ENCODE peak calls at places on chromosomes 16 and 17, in ten cellular contexts. O, S, J, W, U, C, V, R, F and K are unnamed samples. For H3K27me3, the result is how much of the 10 kb centered on the place peaks cover.

GRCh38 chr17:18966831-18967624 is 15.1 kb downstream of the SLC5A10 start:
- DNase-seq in O (no peak), S (peak), J (no peak), W (no peak), U (no peak), C (no peak), V (peak), R (no peak), F (no peak), K (no peak)

GRCh38 chr16:74896389-74897370 is 88.2 kb downstream of the WDR59 start:
- DNase-seq in O (peak), S (peak), J (no peak), W (no peak), U (no peak), C (peak), V (no peak), R (no peak), F (no peak), K (no peak)

GRCh38 chr17:73652886-73653480 is 8.7 kb upstream of the SDK2 start:
- DNase-seq in O (no peak), S (no peak), J (no peak), W (no peak), U (no peak), C (no peak), V (no peak), R (no peak), F (no peak), K (no peak)

GRCh38 chr17:50883850-50884291 is 17.7 kb upstream of the TOB1 start:
- DNase-seq in O (no peak), S (no peak), J (peak), W (no peak), U (no peak), C (no peak), V (peak), R (peak), F (no peak), K (no peak)

GRCh38 chr17:47829870-47830269 is 1.5 kb downstream of the MRPL10 start:
- DNase-seq in O (no peak), S (no peak), J (no peak), W (no peak), U (no peak), C (no peak), V (no peak), R (no peak), F (no peak), K (no peak)

GRCh38 chr16:88985521-88985920 is 8.5 kb upstream of the CBFA2T3 start:
- DNase-seq in O (no peak), S (no peak), J (no peak), W (no peak), U (no peak), C (no peak), V (no peak), R (no peak), F (no peak), K (peak)

GRCh38 chr16:83802135-83802534 is 5.6 kb upstream of the HSBP1 start:
- DNase-seq in O (peak), S (peak), J (no peak), W (no peak), U (no peak), C (no peak), V (no peak), R (no peak), F (no peak), K (no peak)

GRCh38 chr16:67672739-67673662 is 6.4 kb downstream of the C16orf86 start:
- DNase-seq in O (peak), S (peak), J (peak), W (peak), U (no peak), C (peak), V (peak), R (peak), F (peak), K (peak)

GRCh38 chr16:10040136-10041080 is 141.8 kb downstream of the GRIN2A start:
- DNase-seq in O (no peak), S (no peak), J (no peak), W (no peak), U (no peak), C (no peak), V (no peak), R (no peak), F (no peak), K (no peak)

GRCh38 chr17:37849617-37849972 is 74.6 kb upstream of the TBC1D3K start:
- DNase-seq in O (no peak), S (no peak), J (no peak), W (no peak), U (no peak), C (no peak), V (no peak), R (no peak), F (no peak), K (no peak)

GRCh38 chr16:30356401-30357084 is 1.4 kb upstream of the CD2BP2 start:
- DNase-seq in O (no peak), S (no peak), J (no peak), W (no peak), U (no peak), C (peak), V (no peak), R (no peak), F (no peak), K (no peak)

GRCh38 chr17:5919104-5919503 is 151.1 kb upstream of the WSCD1 start:
- DNase-seq in O (no peak), S (no peak), J (no peak), W (no peak), U (no peak), C (no peak), V (no peak), R (no peak), F (no peak), K (no peak)

GRCh38 chr17:8057691-8058114 is 18.8 kb downstream of the ALOX15B start:
- DNase-seq in O (peak), S (peak), J (peak), W (no peak), U (peak), C (peak), V (peak), R (peak), F (no peak), K (no peak)

GRCh38 chr16:56295059-56295673 is 103.9 kb downstream of the GNAO1 start:
- DNase-seq in O (no peak), S (peak), J (no peak), W (no peak), U (no peak), C (no peak), V (no peak), R (no peak), F (no peak), K (no peak)
- H3K27ac ChIP-seq in O (no peak), S (peak), J (no peak), W (no peak), U (no peak), C (no peak), V (no peak), R (no peak), F (no peak), K (peak)

GRCh38 chr16:7509919-7510705 is 177.5 kb downstream of the RBFOX1 start:
- DNase-seq in O (no peak), S (no peak), J (no peak), W (no peak), U (no peak), C (no peak), V (no peak), R (no peak), F (no peak), K (no peak)

GRCh38 chr16:7512503-7512902 is 179.9 kb downstream of the RBFOX1 start:
- DNase-seq in O (no peak), S (no peak), J (no peak), W (no peak), U (no peak), C (no peak), V (no peak), R (no peak), F (no peak), K (no peak)

GRCh38 chr16:7515543-7515942 is 182.9 kb downstream of the RBFOX1 start:
- DNase-seq in O (no peak), S (no peak), J (no peak), W (no peak), U (no peak), C (no peak), V (no peak), R (no peak), F (no peak), K (no peak)

GRCh38 chr16:7511549-7512260 is 179.1 kb downstream of the RBFOX1 start:
- DNase-seq in O (no peak), S (no peak), J (no peak), W (no peak), U (no peak), C (no peak), V (no peak), R (no peak), F (no peak), K (no peak)

DNA sequence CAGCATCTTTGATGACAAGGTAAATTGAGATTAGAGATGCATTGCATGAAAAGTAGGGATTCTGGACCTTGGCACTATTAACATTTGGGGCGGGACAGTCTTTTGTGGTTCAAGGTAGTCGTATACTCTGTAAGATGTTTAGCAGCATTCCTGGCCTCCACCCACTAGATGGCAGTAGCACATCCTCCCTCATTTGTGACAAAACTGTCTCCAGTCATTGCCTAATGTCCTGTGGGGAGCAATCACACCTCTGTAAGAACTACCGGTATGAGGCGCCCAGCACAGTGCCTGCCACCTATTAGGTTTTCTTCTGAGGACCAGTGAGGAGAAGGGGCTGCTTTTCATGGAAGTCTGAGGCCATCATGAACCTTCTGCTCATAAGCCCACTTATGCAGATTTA is 180.8 kb downstream of the RBFOX1 start:
- DNase-seq in O (no peak), S (no peak), J (peak), W (no peak), U (no peak), C (no peak), V (no peak), R (no peak), F (no peak), K (no peak)
- TF ChIP-seq CTCF in O (peak), S (no peak), J (no peak), W (no peak), U (peak), C (no peak), V (no peak), R (no peak), F (peak), K (peak)

GRCh38 chr16:50467943-50468748 is 80.0 kb upstream of the NKD1 start:
- DNase-seq in O (peak), S (no peak), J (no peak), W (peak), U (peak), C (peak), V (peak), R (peak), F (peak), K (no peak)

GRCh38 chr16:50467559-50467942 is 80.6 kb upstream of the NKD1 start:
- DNase-seq in O (no peak), S (no peak), J (no peak), W (no peak), U (peak), C (no peak), V (no peak), R (no peak), F (no peak), K (no peak)

GRCh38 chr16:50463581-50464324 is 84.4 kb upstream of the NKD1 start:
- DNase-seq in O (no peak), S (no peak), J (no peak), W (no peak), U (peak), C (no peak), V (peak), R (no peak), F (no peak), K (no peak)

GRCh38 chr16:50464325-50465290 is 83.6 kb upstream of the NKD1 start:
- DNase-seq in O (no peak), S (no peak), J (no peak), W (no peak), U (peak), C (no peak), V (no peak), R (no peak), F (no peak), K (no peak)

GRCh38 chr16:50466170-50466569 is 82.0 kb upstream of the NKD1 start:
- DNase-seq in O (no peak), S (no peak), J (no peak), W (no peak), U (peak), C (no peak), V (no peak), R (no peak), F (no peak), K (no peak)
- H3K27me3 ChIP-seq in O (under half), S (under half), J (under half), W (under half), U (under half), C (under half), V (under half), R (under half), F (under half), K (half or more)

DNA sequence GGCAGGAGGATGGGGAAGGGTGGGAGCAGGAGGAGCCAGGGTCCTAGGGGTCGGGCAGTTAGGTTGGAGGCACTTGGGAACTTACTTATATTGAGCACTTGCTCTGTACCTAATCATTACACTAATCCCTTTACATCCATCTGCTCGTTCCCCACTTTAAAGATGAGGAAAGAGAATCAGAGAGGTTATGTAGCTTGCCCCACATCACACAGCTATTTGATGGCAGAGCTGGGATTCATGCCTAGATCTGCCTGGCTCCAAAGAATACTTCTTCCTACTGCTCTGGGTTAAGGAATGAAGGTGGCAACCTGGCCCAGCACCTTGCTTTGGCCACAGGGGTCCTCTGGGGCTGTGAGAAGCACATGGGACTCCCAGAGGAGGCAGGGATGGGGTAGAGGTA is 13.2 kb downstream of the SLC4A1 start:
- DNase-seq in O (no peak), S (no peak), J (no peak), W (no peak), U (no peak), C (no peak), V (no peak), R (no peak), F (no peak), K (no peak)
- H3K27ac ChIP-seq in O (no peak), S (no peak), J (no peak), W (no peak), U (no peak), C (no peak), V (no peak), R (no peak), F (no peak), K (no peak)

GRCh38 chr17:39671651-39672521 is 3.6 kb downstream of the PNMT start:
- DNase-seq in O (peak), S (peak), J (peak), W (no peak), U (peak), C (peak), V (peak), R (peak), F (no peak), K (peak)
- TF ChIP-seq CTCF in O (peak), S (peak), J (no peak), W (peak), U (peak), C (peak), V (no peak), R (peak), F (peak), K (peak)

GRCh38 chr16:8590161-8590688 is at the start of gene TMEM114:
- DNase-seq in O (no peak), S (no peak), J (no peak), W (no peak), U (no peak), C (no peak), V (no peak), R (no peak), F (peak), K (no peak)

GRCh38 chr16:8588703-8589292 is 1.5 kb downstream of the TMEM114 start:
- DNase-seq in O (no peak), S (no peak), J (no peak), W (no peak), U (no peak), C (no peak), V (no peak), R (no peak), F (no peak), K (no peak)

GRCh38 chr16:8591451-8591850 is 1.1 kb upstream of the TMEM114 start:
- DNase-seq in O (no peak), S (no peak), J (no peak), W (no peak), U (no peak), C (no peak), V (no peak), R (no peak), F (no peak), K (no peak)

GRCh38 chr16:8590811-8591210 is 500 bp upstream of the TMEM114 start:
- DNase-seq in O (no peak), S (no peak), J (no peak), W (no peak), U (no peak), C (no peak), V (no peak), R (no peak), F (no peak), K (no peak)

DNA sequence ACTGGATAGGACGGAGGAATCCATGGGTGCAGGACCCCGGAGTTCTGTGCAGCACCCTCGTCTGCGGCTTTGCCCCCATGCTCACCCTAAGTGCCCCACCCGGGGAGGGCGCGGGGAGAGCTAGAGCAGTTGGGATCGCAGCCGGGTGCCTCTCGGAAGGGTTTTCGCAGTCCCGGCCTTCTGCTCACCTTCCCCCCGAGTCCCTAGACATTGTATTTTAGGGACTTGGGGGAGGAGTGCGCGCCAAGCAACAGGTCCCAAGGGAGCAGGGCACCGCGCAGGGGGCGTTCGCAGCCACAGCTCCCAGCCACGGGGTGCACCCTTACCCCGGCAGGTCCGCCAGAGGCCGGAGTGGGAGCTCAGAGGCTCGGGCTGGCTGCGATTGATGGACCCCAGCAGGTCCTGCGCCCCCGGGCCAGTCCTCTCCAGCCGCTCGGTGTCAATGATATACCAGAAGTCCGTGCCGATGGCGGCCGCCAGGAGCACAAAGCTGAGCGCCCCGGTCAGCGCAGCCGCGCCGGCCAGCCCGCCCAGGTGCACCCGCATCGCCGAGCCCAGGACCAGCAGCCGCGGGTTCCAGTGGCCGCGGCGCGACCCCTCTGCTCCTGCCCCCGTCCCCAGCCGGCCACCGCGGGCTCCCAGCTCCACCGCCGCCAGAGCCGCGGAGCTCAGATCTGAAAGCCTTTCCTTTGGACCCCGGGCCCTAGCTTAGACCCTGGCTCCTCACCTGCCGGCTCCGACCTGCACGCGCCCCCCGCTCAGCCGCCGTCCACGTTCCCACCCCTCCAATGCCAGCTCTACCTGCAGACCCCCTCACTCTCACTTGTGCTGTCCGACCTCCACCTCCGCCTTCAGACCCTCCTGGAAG is 784 bp downstream of the TMEM114 start:
- DNase-seq in O (no peak), S (no peak), J (no peak), W (no peak), U (no peak), C (no peak), V (no peak), R (peak), F (peak), K (no peak)
- H3K27me3 ChIP-seq in O (under half), S (under half), J (under half), W (under half), U (under half), C (under half), V (under half), R (under half), F (under half), K (half or more)

GRCh38 chr16:76385831-76386230 is 108.6 kb downstream of the CNTNAP4 start:
- DNase-seq in O (no peak), S (no peak), J (no peak), W (no peak), U (no peak), C (no peak), V (no peak), R (no peak), F (no peak), K (no peak)
- H3K27ac ChIP-seq in O (no peak), S (no peak), J (no peak), W (no peak), U (no peak), C (no peak), V (no peak), R (no peak), F (no peak), K (no peak)

GRCh38 chr17:67559381-67559966 is 158.3 kb upstream of the NOL11 start:
- DNase-seq in O (no peak), S (no peak), J (no peak), W (no peak), U (no peak), C (no peak), V (no peak), R (no peak), F (no peak), K (no peak)
- TF ChIP-seq CTCF in O (peak), S (no peak), J (no peak), W (no peak), U (peak), C (no peak), V (no peak), R (no peak), F (no peak), K (no peak)

GRCh38 chr17:30226878-30227277 is 8.6 kb downstream of the SLC6A4 start:
- DNase-seq in O (no peak), S (no peak), J (no peak), W (no peak), U (no peak), C (no peak), V (no peak), R (no peak), F (no peak), K (no peak)

GRCh38 chr17:30230596-30231125 is 4.8 kb downstream of the SLC6A4 start:
- DNase-seq in O (no peak), S (peak), J (no peak), W (no peak), U (no peak), C (no peak), V (no peak), R (no peak), F (no peak), K (no peak)

GRCh38 chr17:30228011-30228410 is 7.5 kb downstream of the SLC6A4 start:
- DNase-seq in O (no peak), S (no peak), J (no peak), W (no peak), U (no peak), C (no peak), V (no peak), R (no peak), F (no peak), K (no peak)

GRCh38 chr17:30225919-30226553 is 9.5 kb downstream of the SLC6A4 start:
- DNase-seq in O (no peak), S (no peak), J (no peak), W (no peak), U (no peak), C (no peak), V (no peak), R (no peak), F (no peak), K (no peak)

GRCh38 chr17:30229012-30229411 is 6.5 kb downstream of the SLC6A4 start:
- DNase-seq in O (no peak), S (no peak), J (no peak), W (no peak), U (no peak), C (no peak), V (no peak), R (no peak), F (no peak), K (no peak)
- H3K27me3 ChIP-seq in O (under half), S (half or more), J (under half), W (under half), U (under half), C (under half), V (under half), R (under half), F (under half), K (under half)

GRCh38 chr16:23432176-23433128 is 20.5 kb downstream of the COG7 start:
- DNase-seq in O (no peak), S (peak), J (no peak), W (no peak), U (no peak), C (no peak), V (no peak), R (no peak), F (no peak), K (no peak)

GRCh38 chr16:23435500-23435899 is 17.5 kb downstream of the COG7 start:
- DNase-seq in O (peak), S (peak), J (peak), W (no peak), U (peak), C (peak), V (peak), R (peak), F (peak), K (no peak)

GRCh38 chr16:23433261-23433920 is 19.6 kb downstream of the COG7 start:
- DNase-seq in O (no peak), S (no peak), J (no peak), W (no peak), U (no peak), C (no peak), V (peak), R (no peak), F (no peak), K (no peak)

GRCh38 chr16:23436992-23437391 is 16.0 kb downstream of the COG7 start:
- DNase-seq in O (no peak), S (no peak), J (no peak), W (no peak), U (no peak), C (no peak), V (no peak), R (no peak), F (no peak), K (no peak)

DNA sequence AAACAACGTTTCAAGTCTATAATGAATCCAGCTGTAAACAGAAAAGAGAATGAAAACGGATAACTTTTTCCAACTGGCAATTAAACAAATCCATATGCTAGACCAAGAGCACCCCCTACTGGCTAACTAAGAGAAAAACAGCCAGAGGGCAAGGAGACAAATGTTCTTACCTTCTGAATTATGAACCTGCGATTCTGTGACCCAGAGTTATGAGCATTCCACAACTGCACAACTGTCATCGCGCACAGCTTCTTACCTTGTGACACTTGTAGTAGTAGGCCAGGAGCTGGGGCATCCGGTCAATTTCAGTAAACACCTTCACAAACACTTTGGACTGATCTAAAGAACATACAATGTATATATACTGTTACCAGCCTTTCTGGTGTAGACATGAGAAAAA is 18.6 kb downstream of the COG7 start:
- DNase-seq in O (no peak), S (peak), J (peak), W (no peak), U (no peak), C (no peak), V (no peak), R (peak), F (no peak), K (no peak)
- H3K27ac ChIP-seq in O (no peak), S (no peak), J (no peak), W (no peak), U (no peak), C (no peak), V (no peak), R (no peak), F (no peak), K (no peak)